ENCODE peak calls at places on chromosomes 11 and 22, in five cellular contexts. V is upper lobe of right lung, W is heart right ventricle, R is tibial artery, I is OCI-LY7. U is an unnamed sample.

GRCh38 chr11:110158317-110159200 is 65.4 kb downstream of the ZC3H12C start:
- DNase-seq in V (no peak), W (no peak), R (no peak), I (no peak), U (no peak)

GRCh38 chr11:3129591-3130268 is 35.4 kb downstream of the OSBPL5 start:
- DNase-seq in V (peak; percentile 60), W (no peak), R (peak; percentile 65), I (no peak), U (no peak)

GRCh38 chr22:40594924-40595323 is 41.6 kb downstream of the MRTFA start:
- DNase-seq in V (peak; percentile 70), W (no peak), R (no peak), I (no peak), U (no peak)

GRCh38 chr11:134514354-134514951 is 102.4 kb upstream of the B3GAT1 start:
- DNase-seq in V (peak; percentile 59), W (no peak), R (peak; percentile 54), I (no peak), U (no peak)

GRCh38 chr11:115659061-115659963 is 155.1 kb upstream of the CADM1 start:
- DNase-seq in V (peak; percentile 75), W (peak; percentile 35), R (no peak), I (no peak), U (no peak)

GRCh38 chr11:36454991-36455611 is 55.0 kb downstream of the TRAF6 start:
- DNase-seq in V (no peak), W (peak; percentile 26), R (peak; percentile 79), I (no peak), U (no peak)

GRCh38 chr11:72971211-72971610 is 157.0 kb downstream of the ATG16L2 start:
- DNase-seq in V (no peak), W (no peak), R (no peak), I (no peak), U (no peak)

GRCh38 chr22:43796567-43796966 is 15.5 kb downstream of the EFCAB6 start:
- DNase-seq in V (no peak), W (no peak), R (no peak), I (no peak), U (no peak)

GRCh38 chr11:65713212-65713969 is 1.3 kb downstream of the KAT5 start:
- DNase-seq in V (no peak), W (no peak), R (peak; percentile 61), I (no peak), U (no peak)

GRCh38 chr22:46968359-46968740 is 205.9 kb downstream of the TBC1D22A start:
- DNase-seq in V (no peak), W (no peak), R (no peak), I (no peak), U (no peak)

GRCh38 chr22:32058656-32059280 is 15.7 kb downstream of the SLC5A1 start:
- DNase-seq in V (no peak), W (peak; percentile 22), R (no peak), I (no peak), U (no peak)

GRCh38 chr11:23932485-23932898 is 564.4 kb upstream of the LUZP2 start:
- DNase-seq in V (no peak), W (no peak), R (no peak), I (no peak), U (no peak)

GRCh38 chr11:131693756-131694155 is 323.3 kb downstream of the NTM start:
- DNase-seq in V (no peak), W (no peak), R (no peak), I (no peak), U (no peak)

GRCh38 chr11:85595285-85595884 is 31.8 kb downstream of the DLG2 start:
- DNase-seq in V (no peak), W (no peak), R (no peak), I (peak; percentile 66), U (no peak)

GRCh38 chr11:6353367-6353987 is 33.2 kb upstream of the CAVIN3 start:
- DNase-seq in V (no peak), W (peak; percentile 40), R (peak; percentile 70), I (peak; percentile 78), U (peak; percentile 74)

GRCh38 chr11:2730323-2731284 is 30.8 kb upstream of the KCNQ1OT1 start:
- DNase-seq in V (no peak), W (no peak), R (no peak), I (no peak), U (no peak)

GRCh38 chr11:7499046-7499445 is 13.7 kb downstream of the OLFML1 start:
- DNase-seq in V (no peak), W (no peak), R (no peak), I (no peak), U (no peak)

GRCh38 chr11:106917973-106918372 is 100.3 kb downstream of the GUCY1A2 start:
- DNase-seq in V (no peak), W (no peak), R (no peak), I (peak; percentile 17), U (no peak)

GRCh38 chr11:120608061-120608460 is 96.5 kb downstream of the GRIK4 start:
- DNase-seq in V (no peak), W (no peak), R (no peak), I (no peak), U (no peak)

GRCh38 chr11:107397357-107397756 is 60.3 kb downstream of the CWF19L2 start:
- DNase-seq in V (no peak), W (no peak), R (no peak), I (no peak), U (no peak)

GRCh38 chr11:127247261-127247660 is 246.7 kb upstream of the KIRREL3 start:
- DNase-seq in V (no peak), W (no peak), R (no peak), I (peak; percentile 42), U (no peak)

GRCh38 chr11:69310351-69310750 is 16.4 kb downstream of the MYEOV start:
- DNase-seq in V (peak; percentile 36), W (no peak), R (peak; percentile 49), I (no peak), U (no peak)

DNA sequence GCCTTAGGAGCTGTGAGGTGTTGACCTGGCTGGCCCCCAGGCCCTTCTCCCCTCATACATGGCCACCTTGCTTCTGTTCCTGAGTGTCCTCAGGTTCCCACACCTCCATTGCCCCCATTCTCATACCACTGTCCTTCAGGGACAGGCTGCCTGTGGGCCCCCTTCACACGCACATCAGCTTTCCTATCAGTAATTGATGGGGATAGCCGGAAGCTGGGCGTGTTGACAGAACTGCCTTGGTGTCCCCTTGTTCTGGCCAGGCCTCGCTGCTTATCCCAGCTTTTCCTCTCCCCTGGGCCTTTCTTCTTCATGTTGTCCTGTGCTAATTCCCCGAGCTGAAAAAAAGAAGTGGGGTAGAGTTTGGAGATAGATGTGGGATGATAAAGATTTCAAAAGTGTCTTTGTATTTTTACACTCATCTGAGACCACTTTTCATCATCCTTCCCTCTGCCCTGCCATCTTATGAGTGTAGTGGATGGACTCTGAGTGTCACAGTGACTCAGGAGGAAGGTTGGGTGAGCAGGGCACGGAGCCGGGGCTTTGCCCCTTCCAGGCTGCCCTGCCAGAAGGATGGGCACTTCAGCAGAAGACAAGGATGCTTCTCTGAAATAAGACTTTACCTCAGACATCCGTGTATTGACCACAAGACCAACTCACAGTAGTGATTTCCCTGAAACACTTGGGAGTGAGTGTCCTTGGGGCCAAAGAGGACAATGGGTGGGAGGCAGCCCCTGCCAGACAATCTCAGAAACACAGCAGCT is 42.8 kb downstream of the MED15 start:
- DNase-seq in V (no peak), W (no peak), R (peak; percentile 41), I (no peak), U (no peak)
- H3K27ac ChIP-seq in V (peak overlapping the region; percentile 86), W (peak overlapping the region; percentile 87), R (peak overlapping the region; percentile 92), I (no peak overlapping the region), U (peak overlapping the region; percentile 97)

DNA sequence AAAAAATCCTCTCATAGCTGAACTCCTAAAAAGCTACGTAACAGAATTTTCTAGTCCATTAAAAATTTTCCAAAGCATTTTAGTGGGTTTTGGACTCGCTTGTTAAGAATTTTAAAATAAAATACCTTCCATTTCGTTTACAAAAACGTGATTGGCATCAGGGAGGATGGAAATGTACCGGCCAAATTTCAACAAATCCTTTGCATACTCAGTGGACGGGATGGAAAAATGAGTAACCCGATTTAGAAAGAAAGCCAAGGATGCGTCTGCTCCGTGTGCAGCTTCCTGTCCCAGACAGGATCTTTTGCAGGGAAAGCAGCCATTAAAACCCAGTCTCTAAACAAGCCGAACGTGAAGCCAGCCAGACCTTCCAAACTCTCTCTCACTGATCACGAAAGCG is 15.6 kb downstream of the TMEM184B start:
- DNase-seq in V (no peak), W (peak; percentile 47), R (no peak), I (no peak), U (no peak)
- H3K4me3 ChIP-seq in V (no peak overlapping the region), W (peak overlapping the region; percentile 31), R (peak overlapping the region; percentile 30), I (peak overlapping the region; percentile 24), U (peak overlapping the region; percentile 53)

GRCh38 chr22:45318558-45319318 is 9.0 kb downstream of the FAM118A start:
- DNase-seq in V (no peak), W (no peak), R (no peak), I (peak; percentile 10), U (no peak)

GRCh38 chr22:45318168-45318557 is 8.4 kb downstream of the FAM118A start:
- DNase-seq in V (peak; percentile 74), W (peak; percentile 89), R (peak; percentile 92), I (peak; percentile 34), U (peak; percentile 92)

GRCh38 chr22:45319319-45319675 is 9.6 kb downstream of the FAM118A start:
- DNase-seq in V (no peak), W (no peak), R (no peak), I (no peak), U (no peak)

GRCh38 chr22:45316796-45317526 is 7.2 kb downstream of the FAM118A start:
- DNase-seq in V (no peak), W (no peak), R (no peak), I (no peak), U (no peak)

DNA sequence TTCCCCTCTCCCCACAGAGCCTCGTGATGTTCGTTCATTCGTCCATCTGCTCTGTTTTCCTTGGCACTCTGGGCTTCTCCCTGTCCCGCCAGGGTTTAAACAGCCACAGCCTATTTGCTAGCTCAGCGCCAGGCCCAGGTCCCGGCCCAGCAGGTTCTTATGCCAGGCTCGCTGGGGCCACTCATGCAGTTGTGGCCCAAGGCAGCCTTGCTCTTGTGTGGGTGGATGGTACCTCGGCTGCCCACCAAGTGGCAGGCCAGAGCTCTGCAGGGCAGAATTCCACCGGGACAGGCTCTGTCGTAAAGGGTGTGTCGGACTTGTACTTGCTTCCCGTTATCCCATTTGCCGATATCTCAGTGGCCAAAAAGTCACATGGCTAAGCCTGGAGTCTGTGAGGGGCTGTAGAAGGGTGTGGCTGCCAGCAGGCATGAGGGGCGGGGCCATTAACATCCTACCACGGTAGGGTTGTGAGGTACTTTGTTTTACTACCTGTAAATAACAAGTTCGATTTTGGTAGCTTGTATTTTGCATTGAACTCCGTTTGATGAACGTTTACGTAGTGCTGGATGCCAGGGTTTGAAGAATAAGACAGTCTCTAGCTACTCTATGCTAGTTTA is 7.9 kb downstream of the FAM118A start:
- DNase-seq in V (no peak), W (peak; percentile 64), R (peak; percentile 96), I (no peak), U (peak; percentile 93)
- TF ChIP-seq CTCF in V (peak; percentile 30), W (peak; percentile 60), R (peak; percentile 68), I (no peak), U (peak; percentile 40)

DNA sequence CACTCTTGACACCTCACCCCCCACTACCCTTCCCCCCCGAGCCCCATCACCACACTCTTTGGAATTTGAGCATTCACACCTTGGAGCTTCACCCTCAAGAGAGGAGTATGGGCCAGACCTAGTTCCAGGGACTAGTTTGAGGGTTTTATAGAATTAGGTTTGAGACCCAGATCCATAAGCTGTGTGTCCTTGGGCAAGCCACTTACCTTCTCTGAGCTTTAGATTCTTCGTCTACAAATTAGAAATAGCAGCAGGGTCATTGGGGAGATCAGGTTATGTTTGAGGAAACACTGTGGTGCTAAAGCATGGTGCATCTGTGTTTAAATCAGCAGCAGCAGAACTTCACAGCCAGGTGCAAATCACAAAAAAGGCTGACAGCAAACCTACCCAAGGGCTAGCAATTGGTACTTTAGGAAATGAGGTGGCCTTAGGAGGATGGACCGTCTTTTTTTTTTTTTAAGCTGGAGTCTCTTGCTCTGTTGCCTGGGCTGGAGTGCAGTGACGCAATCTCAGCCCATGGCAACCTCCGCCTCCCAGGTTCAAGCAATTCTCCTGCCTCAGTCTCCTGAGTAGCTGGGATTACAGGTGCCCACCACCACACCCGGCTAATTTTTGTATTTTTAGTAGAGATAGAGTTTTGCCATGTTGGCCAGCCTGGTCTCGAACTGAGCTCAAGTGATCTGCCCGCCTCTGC is 114.8 kb downstream of the MICAL2 start:
- DNase-seq in V (no peak), W (no peak), R (no peak), I (no peak), U (no peak)
- H3K27ac ChIP-seq in V (peak overlapping the region; percentile 76), W (peak overlapping the region; percentile 69), R (peak overlapping the region; percentile 71), I (no peak overlapping the region), U (peak overlapping the region; percentile 54)

U was measured in coronary artery.